ENCODE peak calls at places on chromosome 20, in four cellular contexts. One of them, this sample, is unnamed.

GRCh38 chr20:13771853-13772453 is 12.8 kb downstream of the ESF1 start:
- DNase-seq in activated gamma-delta T cell: no peak
- DNase-seq in HCT116: no peak
- DNase-seq in iPS DF 19.7: no peak
- DNase-seq in this sample: no peak

GRCh38 chr20:61297491-61297890 is 45.4 kb downstream of the CDH4 start:
- DNase-seq in activated gamma-delta T cell: no peak
- DNase-seq in HCT116: no peak
- DNase-seq in iPS DF 19.7: no peak
- DNase-seq in this sample: no peak

GRCh38 chr20:16219182-16219581 is 354.1 kb downstream of the KIF16B start:
- DNase-seq in activated gamma-delta T cell: no peak
- DNase-seq in HCT116: no peak
- DNase-seq in iPS DF 19.7: no peak
- DNase-seq in this sample: no peak

GRCh38 chr20:15913661-15914060 is 659.6 kb downstream of the KIF16B start:
- DNase-seq in activated gamma-delta T cell: no peak
- DNase-seq in HCT116: no peak
- DNase-seq in iPS DF 19.7: no peak
- DNase-seq in this sample: no peak

GRCh38 chr20:9439806-9440205 is 74.6 kb upstream of the LAMP5 start:
- DNase-seq in activated gamma-delta T cell: no peak
- DNase-seq in HCT116: no peak
- DNase-seq in iPS DF 19.7: no peak
- DNase-seq in this sample: no peak

GRCh38 chr20:37914672-37915433 is 11.9 kb downstream of the VSTM2L start:
- DNase-seq in activated gamma-delta T cell: no peak
- DNase-seq in HCT116: no peak
- DNase-seq in iPS DF 19.7: no peak
- DNase-seq in this sample: no peak

GRCh38 chr20:36825374-36826104 is 50.4 kb upstream of the TLDC2 start:
- DNase-seq in activated gamma-delta T cell: no peak
- DNase-seq in HCT116: no peak
- DNase-seq in iPS DF 19.7: no peak
- DNase-seq in this sample: no peak

GRCh38 chr20:59817846-59818245 is 115.6 kb downstream of the SYCP2 start:
- DNase-seq in activated gamma-delta T cell: no peak
- DNase-seq in HCT116: no peak
- DNase-seq in iPS DF 19.7: no peak
- DNase-seq in this sample: no peak

GRCh38 chr20:19625416-19625815 is 132.6 kb upstream of the RIN2 start:
- DNase-seq in activated gamma-delta T cell: no peak
- DNase-seq in HCT116: no peak
- DNase-seq in iPS DF 19.7: no peak
- DNase-seq in this sample: no peak

This sample was measured in PC-9.